ENCODE peak calls at places on chromosome X, in five cellular contexts. F, J, E, W and I are unnamed samples.

GRCh38 chrX:139559383-139560042 is 29.0 kb downstream of the F9 start:
- DNase-seq in E (peak; percentile 75), W (no peak), J (peak; percentile 69), F (peak; percentile 43), I (no peak)

GRCh38 chrX:54891573-54891972 is 29.1 kb upstream of the TRO start:
- DNase-seq in E (peak; percentile 59), W (no peak), F (peak; percentile 28), J (peak; percentile 30), I (peak; percentile 45)

GRCh38 chrX:45435481-45435880 is 234.8 kb upstream of the DIPK2B start:
- DNase-seq in E (no peak), F (no peak), W (no peak), J (no peak), I (no peak)

GRCh38 chrX:50470103-50471031 is at the start of gene DGKK:
- DNase-seq in J (peak; percentile 87), F (no peak), W (no peak), E (peak; percentile 89), I (no peak)

GRCh38 chrX:12526296-12526695 is 264.9 kb upstream of the PRPS2 start:
- DNase-seq in E (peak; percentile 18), J (no peak), F (no peak), W (no peak), I (no peak)

GRCh38 chrX:49291615-49292337 is 11.7 kb upstream of the GAGE10 start:
- DNase-seq in F (peak; percentile 45), J (peak; percentile 61), E (peak; percentile 78), W (peak; percentile 56), I (peak; percentile 44)

GRCh38 chrX:111585337-111585736 is 73.9 kb downstream of the SERTM2 start:
- DNase-seq in J (peak; percentile 16), E (peak; percentile 31), W (no peak), F (no peak), I (no peak)

GRCh38 chrX:84047339-84047738 is 140.7 kb downstream of the RPS6KA6 start:
- DNase-seq in F (no peak), E (peak; percentile 7), J (no peak), W (no peak), I (no peak)

GRCh38 chrX:15416133-15416993 is 32.1 kb upstream of the VEGFD start:
- DNase-seq in E (peak; percentile 41), W (no peak), F (no peak), J (no peak), I (no peak)

GRCh38 chrX:77597090-77597489 is 149.9 kb downstream of the FGF16 start:
- DNase-seq in W (no peak), E (peak; percentile 10), J (peak; percentile 2), F (peak; percentile 48), I (no peak)

GRCh38 chrX:43845776-43846175 is 36.5 kb downstream of the MAOB start:
- DNase-seq in E (no peak), F (no peak), W (no peak), J (no peak), I (no peak)

GRCh38 chrX:10676239-10676971 is 56.0 kb upstream of the MID1 start:
- DNase-seq in E (peak; percentile 50), W (no peak), J (no peak), F (no peak), I (no peak)

GRCh38 chrX:9604111-9604907 is 139.5 kb downstream of the TBL1X start:
- DNase-seq in J (no peak), E (no peak), W (no peak), F (no peak), I (no peak)

GRCh38 chrX:16695079-16695676 is 17.3 kb downstream of the CTPS2 start:
- DNase-seq in J (peak; percentile 74), W (peak; percentile 68), E (peak; percentile 43), F (peak; percentile 65), I (peak; percentile 62)

GRCh38 chrX:93673056-93673868 is at the start of gene NAP1L3:
- DNase-seq in E (peak; percentile 95), W (peak; percentile 30), J (peak; percentile 95), F (peak; percentile 44), I (peak; percentile 71)

GRCh38 chrX:152923599-152923998 is 25.7 kb downstream of the ZNF185 start:
- DNase-seq in J (no peak), E (no peak), W (no peak), F (no peak), I (no peak)

GRCh38 chrX:3567681-3568080 is 145.8 kb downstream of the PRKX start:
- DNase-seq in W (no peak), J (no peak), E (no peak), F (peak; percentile 16), I (no peak)

GRCh38 chrX:134019567-134020206 is 34.3 kb upstream of the GPC3 start:
- DNase-seq in E (no peak), J (no peak), F (no peak), W (no peak), I (no peak)

GRCh38 chrX:72146527-72146926 is 14.8 kb upstream of the RTL5 start:
- DNase-seq in W (no peak), E (no peak), J (no peak), F (no peak), I (no peak)

GRCh38 chrX:119759333-119759766 is 962 bp downstream of the SOWAHD start:
- DNase-seq in J (no peak), W (peak; percentile 32), F (no peak), E (peak; percentile 12), I (no peak)

GRCh38 chrX:4240541-4241194 is 527.2 kb upstream of the PRKX start:
- DNase-seq in F (no peak), J (no peak), E (no peak), W (no peak), I (no peak)

GRCh38 chrX:109448539-109448938 is 33.3 kb downstream of the GUCY2F start:
- DNase-seq in F (no peak), W (no peak), J (no peak), E (no peak), I (no peak)

GRCh38 chrX:1466971-1467561 is 14.4 kb upstream of the ASMTL start:
- DNase-seq in E (no peak), F (no peak), J (no peak), W (peak; percentile 78), I (peak; percentile 68)
- H3K4me3 ChIP-seq in E (no peak overlapping the region), F (no peak overlapping the region), J (no peak overlapping the region), W (no peak overlapping the region), I (peak overlapping the region; percentile 18)

GRCh38 chrX:1476682-1477081 is 24.0 kb upstream of the ASMTL start:
- DNase-seq in E (no peak), W (no peak), F (no peak), J (no peak), I (no peak)
- H3K36me3 ChIP-seq in E (no peaks in the 10 kb centered on the region), W (no peaks in the 10 kb centered on the region), F (no peaks in the 10 kb centered on the region), J (no peaks in the 10 kb centered on the region), I (peaks cover 32% of the 10 kb centered on the region)

DNA sequence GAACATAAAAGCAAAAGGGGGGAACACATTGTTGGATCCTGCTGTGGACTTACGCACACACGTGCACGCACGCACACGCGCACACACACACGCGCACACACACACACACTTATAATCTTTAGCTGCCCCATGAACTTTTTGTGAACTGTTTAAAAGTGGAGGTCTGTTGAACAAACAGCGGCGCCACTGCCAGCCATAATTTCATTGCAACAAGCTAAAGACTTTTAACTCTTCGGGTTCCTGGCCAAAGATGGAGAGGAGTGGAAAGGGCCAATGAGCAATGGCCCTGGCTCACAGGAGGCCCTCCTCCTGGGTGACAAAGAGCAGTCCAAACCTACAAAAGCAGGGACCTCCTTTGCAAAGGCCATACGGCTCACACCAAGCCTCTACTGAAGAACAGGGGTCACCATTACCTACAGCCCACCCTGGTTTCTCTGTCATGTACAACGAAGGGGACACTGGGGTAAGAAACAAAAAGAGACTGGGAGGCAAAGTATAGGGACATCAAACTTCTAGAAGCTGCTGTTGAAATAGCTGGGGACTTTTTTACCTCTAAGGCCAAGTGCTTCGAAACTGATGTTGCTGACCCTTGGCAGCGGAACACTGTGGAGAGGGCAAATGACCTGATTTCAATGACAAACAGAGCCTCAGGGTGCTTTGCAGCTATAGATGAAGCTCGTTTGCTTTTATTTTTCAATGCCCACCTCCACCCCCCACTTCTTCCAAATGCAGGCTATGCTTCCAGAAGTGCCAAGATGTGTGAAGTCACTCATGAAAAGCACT is 16.7 kb downstream of the BCOR start:
- DNase-seq in W (no peak), J (no peak), E (no peak), F (no peak), I (no peak)
- H3K4me1 ChIP-seq in W (no peaks in the 10 kb centered on the region), J (peaks cover 30% of the 10 kb centered on the region), E (no peaks in the 10 kb centered on the region), F (peaks cover 14% of the 10 kb centered on the region), I (peaks cover 23% of the 10 kb centered on the region)

GRCh38 chrX:114046695-114047279 is 537.1 kb upstream of the HTR2C start:
- DNase-seq in E (no peak), J (no peak), W (no peak), F (no peak), I (no peak)

GRCh38 chrX:114049063-114049462 is 534.8 kb upstream of the HTR2C start:
- DNase-seq in J (no peak), E (peak; percentile 36), W (no peak), F (no peak), I (no peak)

GRCh38 chrX:114051667-114052315 is 532.1 kb upstream of the HTR2C start:
- DNase-seq in J (no peak), E (no peak), W (no peak), F (no peak), I (no peak)

GRCh38 chrX:114050075-114050796 is 533.6 kb upstream of the HTR2C start:
- DNase-seq in W (no peak), F (no peak), J (no peak), E (no peak), I (no peak)

DNA sequence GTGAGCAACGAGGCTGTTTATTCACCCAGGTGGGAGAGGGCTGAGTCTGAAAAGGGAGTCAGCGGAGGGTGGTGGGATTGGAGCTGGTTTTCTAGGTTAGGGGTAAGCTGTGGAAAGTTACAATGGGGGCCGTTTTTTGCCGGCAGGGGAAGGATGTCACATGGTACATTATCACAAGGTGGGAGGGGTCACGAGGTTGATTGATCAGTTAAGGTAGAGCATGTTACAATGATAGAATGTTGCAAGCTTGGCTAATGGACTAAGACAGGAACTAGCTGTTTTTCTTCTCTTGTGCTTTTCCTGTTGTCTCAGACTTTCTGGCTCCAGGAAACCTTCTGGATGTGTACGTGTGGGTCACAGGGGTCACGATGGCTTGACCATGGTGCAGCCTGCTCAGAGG is 536.3 kb upstream of the HTR2C start:
- DNase-seq in F (no peak), W (no peak), J (no peak), E (peak; percentile 52), I (no peak)
- H3K4me3 ChIP-seq in F (no peak overlapping the region), W (no peak overlapping the region), J (no peak overlapping the region), E (no peak overlapping the region), I (no peak overlapping the region)

DNA sequence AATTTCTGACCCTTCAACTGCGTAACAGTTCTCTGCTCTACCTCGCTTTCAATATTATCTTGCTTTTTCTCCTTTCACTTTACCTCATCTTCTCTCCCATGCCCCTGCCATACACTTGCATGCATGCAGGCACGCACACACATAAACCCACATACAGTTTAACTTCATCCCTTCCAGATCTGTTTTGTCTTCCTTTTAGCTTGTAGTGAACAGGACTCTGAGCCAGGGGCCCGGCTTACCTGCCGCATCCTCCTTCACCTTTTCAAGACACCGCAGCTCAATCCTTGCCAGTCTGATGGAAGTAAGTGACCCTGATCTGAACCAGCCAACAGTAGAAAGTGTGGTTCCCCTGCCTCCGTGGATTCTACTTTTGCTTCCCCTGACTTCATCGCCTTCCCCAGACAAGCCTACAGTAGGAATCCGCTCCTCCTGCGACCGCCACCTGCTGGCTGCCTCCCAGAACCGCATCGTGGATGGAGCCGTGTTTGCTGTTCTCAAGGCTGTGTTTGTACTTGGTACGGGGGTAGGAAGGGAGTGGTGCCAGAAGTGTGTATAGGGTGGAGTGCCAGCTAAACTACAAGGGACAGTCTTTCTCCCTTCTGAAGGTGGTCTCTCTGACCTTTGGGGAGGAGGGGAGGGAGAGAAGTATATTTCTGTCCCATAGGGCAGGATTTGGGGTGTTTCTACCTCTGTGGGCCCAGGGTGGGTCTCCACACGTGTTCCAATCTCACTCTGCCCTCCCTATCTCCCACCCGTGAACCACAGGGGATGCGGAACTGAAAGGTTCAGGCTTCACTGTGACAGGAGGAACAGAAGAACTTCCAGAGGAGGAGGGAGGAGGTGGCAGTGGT is 10.7 kb downstream of the MED12 start:
- DNase-seq in W (peak; percentile 60), J (peak; percentile 64), F (peak; percentile 54), E (peak; percentile 55), I (peak; percentile 59)
- H3K36me3 ChIP-seq in W (no peaks in the 10 kb centered on the region), J (peaks cover 6% of the 10 kb centered on the region), F (peaks cover 58% of the 10 kb centered on the region), E (peaks cover 11% of the 10 kb centered on the region), I (peaks cover 10% of the 10 kb centered on the region)

GRCh38 chrX:13694983-13695382 is 6.1 kb downstream of the RAB9A start:
- DNase-seq in F (no peak), J (no peak), W (no peak), E (no peak), I (no peak)
- H3K4me1 ChIP-seq in F (peaks cover 11% of the 10 kb centered on the region), J (peaks cover 30% of the 10 kb centered on the region), W (peaks cover 8% of the 10 kb centered on the region), E (peaks cover 6% of the 10 kb centered on the region), I (peaks cover 14% of the 10 kb centered on the region)